ENCODE peak calls at places on chromosome 17, in nine cellular contexts. O is transverse colon, H is dorsolateral prefrontal cortex, Y is AG20443, Q is mesothelial cell of epicardium, K is non-pigmented ciliary epithelial cell, V is Caco-2, P is choroid plexus epithelial cell, X is neuronal stem cell. Z is an unnamed sample.

GRCh38 chr17:32558997-32559650 is 72.3 kb downstream of the CDK5R1 start:
- DNase-seq in O (no peak), H (no peak), Y (no peak), Q (no peak), K (no peak), V (no peak), P (no peak), X (no peak), Z (no peak)

GRCh38 chr17:75927286-75927922 is 13.4 kb downstream of the FBF1 start:
- DNase-seq in O (peak; percentile 27), H (no peak), Y (peak; percentile 54), Q (no peak), K (no peak), V (no peak), P (peak; percentile 31), X (no peak), Z (no peak)

GRCh38 chr17:52604105-52604504 is 445.6 kb upstream of the CA10 start:
- DNase-seq in O (no peak), H (no peak), Y (no peak), Q (no peak), K (no peak), V (no peak), P (no peak), X (no peak), Z (no peak)

GRCh38 chr17:3593384-3593783 is 15.8 kb downstream of the TRPV1 start:
- DNase-seq in O (no peak), H (no peak), Y (no peak), Q (no peak), K (no peak), V (no peak), P (no peak), X (no peak), Z (no peak)

GRCh38 chr17:65514082-65514481 is 47.4 kb downstream of the AXIN2 start:
- DNase-seq in O (no peak), H (no peak), Y (peak; percentile 90), Q (no peak), K (peak; percentile 58), V (no peak), P (peak; percentile 54), X (no peak), Z (peak; percentile 50)

GRCh38 chr17:42484304-42484703 is 25.6 kb downstream of the ATP6V0A1 start:
- DNase-seq in O (peak; percentile 41), H (no peak), Y (no peak), Q (no peak), K (no peak), V (no peak), P (no peak), X (no peak), Z (no peak)

GRCh38 chr17:72985882-72986720 is 106.4 kb downstream of the SLC39A11 start:
- DNase-seq in O (peak; percentile 57), H (peak; percentile 85), Y (peak; percentile 93), Q (peak; percentile 56), K (no peak), V (peak; percentile 74), P (peak; percentile 91), X (peak; percentile 69), Z (no peak)

GRCh38 chr17:48176456-48176855 is 68.9 kb downstream of the SNX11 start:
- DNase-seq in O (no peak), H (no peak), Y (no peak), Q (no peak), K (no peak), V (no peak), P (no peak), X (no peak), Z (no peak)

GRCh38 chr17:41588126-41588810 is 1.6 kb upstream of the KRT14 start:
- DNase-seq in O (no peak), H (no peak), Y (no peak), Q (no peak), K (no peak), V (no peak), P (no peak), X (no peak), Z (no peak)

GRCh38 chr17:38912221-38912813 is 13.1 kb upstream of the LASP1NB start:
- DNase-seq in O (peak; percentile 50), H (peak; percentile 65), Y (peak; percentile 12), Q (no peak), K (no peak), V (peak; percentile 24), P (peak; percentile 53), X (no peak), Z (no peak)

GRCh38 chr17:76000016-76000754 is 470 bp upstream of the CDK3 start:
- DNase-seq in O (peak; percentile 81), H (no peak), Y (peak; percentile 81), Q (peak; percentile 69), K (no peak), V (peak; percentile 65), P (peak; percentile 53), X (peak; percentile 49), Z (no peak)

GRCh38 chr17:37458805-37459204 is 30.9 kb upstream of the DUSP14 start:
- DNase-seq in O (no peak), H (no peak), Y (peak; percentile 58), Q (no peak), K (peak; percentile 44), V (no peak), P (peak; percentile 75), X (no peak), Z (no peak)

GRCh38 chr17:39134878-39135277 is 16.6 kb downstream of the PLXDC1 start:
- DNase-seq in O (no peak), H (no peak), Y (no peak), Q (no peak), K (no peak), V (no peak), P (no peak), X (no peak), Z (no peak)

GRCh38 chr17:73068322-73069153 is 23.9 kb downstream of the SLC39A11 start:
- DNase-seq in O (no peak), H (no peak), Y (peak; percentile 29), Q (peak; percentile 46), K (peak; percentile 69), V (peak; percentile 70), P (peak; percentile 96), X (no peak), Z (no peak)

GRCh38 chr17:17147821-17148220 is 58.3 kb downstream of the PLD6 start:
- DNase-seq in O (no peak), H (no peak), Y (no peak), Q (no peak), K (no peak), V (no peak), P (no peak), X (no peak), Z (peak; percentile 31)

GRCh38 chr17:9644910-9645751 is at the start of gene USP43:
- DNase-seq in O (peak; percentile 80), H (no peak), Y (peak; percentile 56), Q (peak; percentile 74), K (no peak), V (peak; percentile 64), P (peak; percentile 41), X (peak; percentile 8), Z (no peak)

GRCh38 chr17:1999557-2000251 is 25.4 kb downstream of the RTN4RL1 start:
- DNase-seq in O (peak; percentile 67), H (peak; percentile 69), Y (peak; percentile 42), Q (no peak), K (no peak), V (no peak), P (peak; percentile 39), X (peak; percentile 66), Z (no peak)

GRCh38 chr17:76088041-76088867 is 9.3 kb downstream of the ZACN start:
- DNase-seq in O (no peak), H (no peak), Y (peak; percentile 10), Q (no peak), K (no peak), V (no peak), P (no peak), X (no peak), Z (no peak)

GRCh38 chr17:57988301-57989010 is 402 bp upstream of the VEZF1 start:
- DNase-seq in O (peak; percentile 77), H (peak; percentile 54), Y (peak; percentile 93), Q (no peak), K (no peak), V (peak; percentile 80), P (peak; percentile 68), X (peak; percentile 54), Z (no peak)

GRCh38 chr17:80649200-80649644 is 104.6 kb downstream of the RPTOR start:
- DNase-seq in O (no peak), H (no peak), Y (no peak), Q (no peak), K (no peak), V (no peak), P (no peak), X (no peak), Z (no peak)

GRCh38 chr17:58756246-58757161 is 850 bp downstream of the PPM1E start:
- DNase-seq in O (no peak), H (peak; percentile 54), Y (peak; percentile 26), Q (no peak), K (no peak), V (no peak), P (peak; percentile 5), X (peak; percentile 24), Z (no peak)

GRCh38 chr17:62665599-62665998 is 38.1 kb downstream of the MRC2 start:
- DNase-seq in O (no peak), H (no peak), Y (no peak), Q (no peak), K (no peak), V (no peak), P (no peak), X (no peak), Z (no peak)

GRCh38 chr17:2309338-2310143 is 5.8 kb downstream of the SRR start:
- DNase-seq in O (no peak), H (no peak), Y (no peak), Q (no peak), K (no peak), V (no peak), P (peak; percentile 26), X (no peak), Z (peak; percentile 16)

GRCh38 chr17:27473748-27474609 is 17.7 kb downstream of the KSR1 start:
- DNase-seq in O (no peak), H (no peak), Y (no peak), Q (no peak), K (no peak), V (no peak), P (peak; percentile 21), X (no peak), Z (no peak)

GRCh38 chr17:32819035-32819434 is 57.9 kb downstream of the MYO1D start:
- DNase-seq in O (no peak), H (no peak), Y (peak; percentile 50), Q (no peak), K (no peak), V (no peak), P (no peak), X (no peak), Z (no peak)

GRCh38 chr17:64399071-64399766 is 8.6 kb upstream of the PECAM1 start:
- DNase-seq in O (no peak), H (no peak), Y (no peak), Q (no peak), K (no peak), V (no peak), P (no peak), X (no peak), Z (no peak)

GRCh38 chr17:12227547-12227946 is 206.9 kb downstream of the MAP2K4 start:
- DNase-seq in O (no peak), H (no peak), Y (no peak), Q (no peak), K (no peak), V (no peak), P (no peak), X (no peak), Z (no peak)

GRCh38 chr17:68057531-68057952 is 22.0 kb downstream of the KPNA2 start:
- DNase-seq in O (peak; percentile 35), H (no peak), Y (peak; percentile 31), Q (no peak), K (no peak), V (peak; percentile 42), P (peak; percentile 72), X (no peak), Z (no peak)

GRCh38 chr17:49859991-49860953 is 12.4 kb upstream of the TAC4 start:
- DNase-seq in O (peak; percentile 14), H (no peak), Y (no peak), Q (no peak), K (no peak), V (no peak), P (no peak), X (no peak), Z (no peak)

GRCh38 chr17:967122-967521 is 12.5 kb downstream of the NXN start:
- DNase-seq in O (no peak), H (no peak), Y (no peak), Q (no peak), K (no peak), V (no peak), P (no peak), X (no peak), Z (no peak)

GRCh38 chr17:34757106-34757505 is 177.7 kb downstream of the TMEM132E start:
- DNase-seq in O (no peak), H (no peak), Y (no peak), Q (no peak), K (no peak), V (no peak), P (no peak), X (no peak), Z (no peak)